ENCODE peak calls at places on chromosomes 1 and 21, in seven cellular contexts. Q is transverse colon, Y is fibroblast of mammary gland, L is coronary artery, F is sigmoid colon, I is gastrocnemius medialis, W is esophagus squamous epithelium. X is an unnamed sample.

GRCh38 chr1:85578321-85579295 is 2.0 kb upstream of the CCN1 start:
- DNase-seq in Q (no peak), Y (peak; percentile 95), L (no peak), F (no peak), I (no peak), W (no peak), X (no peak)

GRCh38 chr21:26948194-26948593 is 18.7 kb downstream of the ADAMTS5 start:
- DNase-seq in Q (no peak), Y (peak; percentile 79), L (no peak), F (no peak), I (no peak), W (no peak), X (no peak)

GRCh38 chr1:228212966-228213844 is 5.4 kb downstream of the OBSCN start:
- DNase-seq in Q (peak; percentile 91), Y (peak; percentile 59), L (no peak), F (peak; percentile 90), I (peak; percentile 91), W (peak; percentile 36), X (peak; percentile 73)

GRCh38 chr1:182723195-182723594 is 38.8 kb upstream of the RGS8 start:
- DNase-seq in Q (peak; percentile 17), Y (no peak), L (no peak), F (peak; percentile 90), I (peak; percentile 23), W (no peak), X (peak; percentile 87)

GRCh38 chr1:230836801-230837200 is 31.5 kb downstream of the C1orf198 start:
- DNase-seq in Q (no peak), Y (no peak), L (peak; percentile 22), F (no peak), I (no peak), W (no peak), X (no peak)

GRCh38 chr1:218371927-218372672 is 27.0 kb downstream of the TGFB2 start:
- DNase-seq in Q (no peak), Y (peak; percentile 75), L (no peak), F (peak; percentile 65), I (no peak), W (no peak), X (no peak)

GRCh38 chr1:27952147-27952546 is 7.6 kb upstream of the XKR8 start:
- DNase-seq in Q (peak; percentile 62), Y (no peak), L (no peak), F (no peak), I (no peak), W (no peak), X (no peak)

GRCh38 chr1:7299329-7299799 is 471.7 kb upstream of the VAMP3 start:
- DNase-seq in Q (peak; percentile 54), Y (peak; percentile 99), L (no peak), F (peak; percentile 84), I (peak; percentile 37), W (no peak), X (no peak)

GRCh38 chr1:38341694-38342093 is 295.1 kb upstream of the POU3F1 start:
- DNase-seq in Q (no peak), Y (no peak), L (peak; percentile 41), F (no peak), I (no peak), W (no peak), X (peak; percentile 45)

GRCh38 chr1:214401666-214402065 is 120.7 kb downstream of the SMYD2 start:
- DNase-seq in Q (no peak), Y (no peak), L (no peak), F (no peak), I (no peak), W (no peak), X (no peak)

GRCh38 chr1:225691861-225692516 is 39.1 kb upstream of the ENAH start:
- DNase-seq in Q (no peak), Y (peak; percentile 68), L (no peak), F (no peak), I (no peak), W (no peak), X (peak; percentile 53)

GRCh38 chr1:227035316-227035715 is 95.2 kb downstream of the COQ8A start:
- DNase-seq in Q (no peak), Y (no peak), L (no peak), F (no peak), I (no peak), W (no peak), X (no peak)

GRCh38 chr1:115674011-115674410 is 32.2 kb downstream of the VANGL1 start:
- DNase-seq in Q (no peak), Y (no peak), L (no peak), F (no peak), I (no peak), W (no peak), X (no peak)

GRCh38 chr1:154747841-154748766 is 122.0 kb downstream of the KCNN3 start:
- DNase-seq in Q (peak; percentile 48), Y (no peak), L (peak; percentile 59), F (peak; percentile 92), I (no peak), W (no peak), X (no peak)

GRCh38 chr1:43776043-43776761 is 68.9 kb downstream of the ST3GAL3 start:
- DNase-seq in Q (no peak), Y (peak; percentile 86), L (no peak), F (no peak), I (peak; percentile 38), W (no peak), X (no peak)

GRCh38 chr1:65866439-65866838 is 73.7 kb downstream of the PDE4B start:
- DNase-seq in Q (no peak), Y (no peak), L (no peak), F (no peak), I (no peak), W (no peak), X (no peak)

GRCh38 chr1:73593379-73593778 is 604.6 kb downstream of the LRRIQ3 start:
- DNase-seq in Q (peak; percentile 50), Y (peak; percentile 1), L (no peak), F (no peak), I (no peak), W (no peak), X (no peak)

GRCh38 chr1:15797614-15798390 is 9.6 kb downstream of the UQCRHL start:
- DNase-seq in Q (no peak), Y (peak; percentile 37), L (no peak), F (no peak), I (no peak), W (no peak), X (no peak)

DNA sequence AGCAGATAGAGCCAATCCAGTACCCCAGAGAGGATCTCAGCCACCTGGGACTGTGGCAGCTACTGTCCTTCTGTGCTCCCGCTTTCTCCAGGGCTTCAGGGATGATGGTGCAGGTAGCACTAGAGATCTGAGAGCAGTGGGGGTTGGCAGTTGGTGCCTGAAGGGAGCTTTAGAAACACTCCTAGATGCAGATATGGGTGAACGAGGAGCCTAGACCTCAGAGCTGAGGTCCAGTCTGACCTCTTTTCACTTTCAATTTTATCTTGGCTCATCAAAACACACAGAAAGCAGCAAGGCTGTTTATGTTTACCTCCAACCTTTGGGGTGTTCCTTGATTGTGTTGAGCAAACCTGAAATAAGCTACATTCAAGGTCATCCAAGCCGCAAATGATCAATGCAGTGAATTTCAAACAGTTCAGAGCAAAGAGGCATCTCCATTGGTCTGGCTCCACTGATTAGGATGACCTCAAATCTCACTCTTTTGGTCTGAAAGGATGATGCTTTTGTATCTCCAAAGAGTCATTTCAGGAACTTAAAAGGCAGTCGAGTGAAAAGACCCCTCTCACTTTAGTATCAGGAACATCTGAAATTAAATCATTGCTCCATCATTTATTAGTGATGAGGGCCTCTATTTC is 1.3 kb downstream of the LY9 start:
- DNase-seq in Q (no peak), Y (no peak), L (no peak), F (no peak), I (no peak), W (no peak), X (no peak)
- H3K4me3 ChIP-seq in Q (no peak overlapping the region), Y (no peak overlapping the region), L (no peak overlapping the region), F (no peak overlapping the region), I (no peak overlapping the region), W (peak overlapping the region; percentile 23), X (no peak overlapping the region)

DNA sequence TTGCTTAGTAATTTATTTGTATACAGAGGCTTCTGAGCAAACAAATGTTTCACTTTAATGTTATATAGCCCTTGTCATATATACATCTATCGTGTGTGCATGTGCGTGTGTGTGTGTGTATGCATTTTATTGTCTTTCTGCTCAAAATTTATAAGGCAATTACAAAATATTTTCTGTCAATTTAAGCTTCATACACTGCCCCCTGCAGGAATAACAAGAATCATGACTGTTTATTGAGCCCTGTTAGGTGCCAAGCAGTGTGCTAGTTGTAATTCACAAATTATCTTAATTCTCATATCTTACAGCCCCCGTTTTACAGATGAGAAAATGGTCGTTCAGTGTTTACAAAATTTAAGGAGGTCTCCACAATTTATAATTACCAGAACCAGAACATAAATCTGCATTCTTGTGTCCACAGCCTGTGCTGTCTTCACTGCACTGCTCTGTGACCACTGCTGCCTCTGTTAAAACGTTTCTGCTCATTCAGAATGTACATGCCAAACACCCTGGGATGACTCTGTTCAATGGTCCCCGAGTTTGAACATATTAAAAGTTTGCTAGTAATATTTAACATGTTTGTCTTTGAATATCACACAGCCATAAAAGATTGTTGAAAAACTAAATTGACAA is 181.3 kb downstream of the ATP6V1G3 start:
- DNase-seq in Q (no peak), Y (peak; percentile 57), L (no peak), F (no peak), I (no peak), W (no peak), X (no peak)
- TF ChIP-seq CTCF in Q (peak; percentile 46), Y (peak; percentile 51), L (peak; percentile 39), F (peak; percentile 38), I (peak; percentile 31), W (peak; percentile 26), X (no peak)

GRCh38 chr1:32743380-32744062 is 41.0 kb upstream of the SYNC start:
- DNase-seq in Q (peak; percentile 35), Y (no peak), L (no peak), F (no peak), I (no peak), W (no peak), X (no peak)

GRCh38 chr1:32744063-32744410 is 41.5 kb upstream of the SYNC start:
- DNase-seq in Q (no peak), Y (no peak), L (no peak), F (no peak), I (no peak), W (no peak), X (no peak)

GRCh38 chr1:32741417-32742131 is 39.0 kb upstream of the SYNC start:
- DNase-seq in Q (peak; percentile 55), Y (no peak), L (no peak), F (no peak), I (no peak), W (no peak), X (no peak)

GRCh38 chr1:32742132-32742947 is 39.8 kb upstream of the SYNC start:
- DNase-seq in Q (peak; percentile 42), Y (no peak), L (no peak), F (no peak), I (peak; percentile 19), W (no peak), X (no peak)

DNA sequence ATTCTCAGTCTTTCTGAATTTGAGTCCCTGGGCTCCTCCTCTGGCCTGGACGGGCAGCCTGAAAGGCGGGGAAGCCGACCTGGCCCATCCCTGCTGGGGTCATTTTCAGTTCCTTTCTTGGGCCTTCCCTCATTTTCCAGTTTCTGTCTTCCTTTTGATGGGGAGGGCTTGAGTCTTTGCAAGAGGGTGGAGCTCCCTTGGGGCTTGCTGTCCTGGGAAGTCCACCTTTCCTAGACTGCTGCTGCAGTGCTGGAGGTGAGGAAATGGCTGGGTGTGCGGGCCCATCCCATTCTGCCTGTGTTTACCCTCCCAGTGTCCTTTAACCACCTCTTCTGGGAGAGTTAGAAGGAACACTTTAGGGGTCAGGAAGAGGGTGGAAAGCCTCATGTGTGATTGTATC is 40.4 kb upstream of the SYNC start:
- DNase-seq in Q (peak; percentile 85), Y (no peak), L (no peak), F (no peak), I (no peak), W (no peak), X (no peak)
- H3K4me3 ChIP-seq in Q (peak overlapping the region; percentile 86), Y (no peak overlapping the region), L (peak overlapping the region; percentile 91), F (peak overlapping the region; percentile 66), I (no peak overlapping the region), W (peak overlapping the region; percentile 74), X (no peak overlapping the region)

GRCh38 chr21:33308586-33309490 is 15.9 kb upstream of the IFNAR1 start:
- DNase-seq in Q (peak; percentile 71), Y (peak; percentile 65), L (no peak), F (no peak), I (no peak), W (no peak), X (no peak)
- TF ChIP-seq CTCF in Q (no peak), Y (no peak), L (no peak), F (no peak), I (no peak), W (no peak), X (no peak)